ENCODE peak calls at places on chromosomes 13 and 19, in four cellular contexts. W is stimulated activated CD8-positive, alpha-beta memory T cell treated with anti-CD3 and anti-CD28 coated beads, Interleukin-4, amount 100 ng/mL, for 1 hour; S is fibroblast of lung; R is Calu3. N is an unnamed sample.

GRCh38 chr19:42291437-42291815 is 10.5 kb upstream of the PRR19 start:
- DNase-seq in W (no peak), S (no peak), R (no peak), N (no peak)

GRCh38 chr19:45515081-45515624 is 7.9 kb downstream of the VASP start:
- DNase-seq in W (no peak), S (no peak), R (no peak), N (no peak)

GRCh38 chr13:31179754-31180153 is 18.1 kb upstream of the HSPH1 start:
- DNase-seq in W (no peak), S (no peak), R (no peak), N (no peak)

GRCh38 chr19:13788991-13789390 is 6.3 kb upstream of the ZSWIM4 start:
- DNase-seq in W (no peak), S (peak; percentile 63), R (no peak), N (peak; percentile 65)

GRCh38 chr13:91126806-91127205 is 220.7 kb upstream of the MIR17HG start:
- DNase-seq in W (no peak), S (no peak), R (no peak), N (peak; percentile 28)

GRCh38 chr19:22603518-22604440 is 30.3 kb upstream of the ZNF492 start:
- DNase-seq in W (no peak), S (no peak), R (no peak), N (no peak)

GRCh38 chr13:84737671-84738070 is 855.4 kb upstream of the SLITRK1 start:
- DNase-seq in W (no peak), S (no peak), R (no peak), N (no peak)

GRCh38 chr13:83941669-83942335 is 59.5 kb upstream of the SLITRK1 start:
- DNase-seq in W (no peak), S (no peak), R (no peak), N (no peak)

GRCh38 chr13:50598338-50598737 is 245.2 kb downstream of the DLEU7 start:
- DNase-seq in W (no peak), S (no peak), R (no peak), N (no peak)

GRCh38 chr13:64718116-64718515 is 2512.0 kb downstream of the PCDH9 start:
- DNase-seq in W (no peak), S (no peak), R (no peak), N (no peak)

GRCh38 chr13:112159575-112160547 is 92.9 kb downstream of the SOX1 start:
- DNase-seq in W (no peak), S (no peak), R (no peak), N (no peak)

GRCh38 chr13:112833551-112834257 is 135.3 kb upstream of the MCF2L start:
- DNase-seq in W (no peak), S (no peak), R (no peak), N (no peak)

GRCh38 chr13:46170687-46171086 is 11.3 kb downstream of the LCP1 start:
- DNase-seq in W (no peak), S (peak; percentile 45), R (no peak), N (no peak)

GRCh38 chr19:18972301-18972831 is 31.3 kb upstream of the HOMER3 start:
- DNase-seq in W (no peak), S (peak; percentile 36), R (no peak), N (no peak)

GRCh38 chr19:46049597-46049996 is 8.8 kb upstream of the IGFL4 start:
- DNase-seq in W (no peak), S (no peak), R (peak; percentile 20), N (no peak)

GRCh38 chr19:39223703-39224279 is 19.7 kb upstream of the SYCN start:
- DNase-seq in W (no peak), S (peak; percentile 15), R (peak; percentile 38), N (peak; percentile 25)

GRCh38 chr19:51094696-51095279 is 12.1 kb upstream of the KLK14 start:
- DNase-seq in W (no peak), S (no peak), R (peak; percentile 56), N (no peak)

N was measured in brain microvascular endothelial cell.